ENCODE peak calls at places on chromosome 2, in six cellular contexts. One of them, this sample, is unnamed. For H3K4me1, the result is how much of the 10 kb centered on the place peaks cover.

GRCh38 chr2:24021122-24021998 is 11.5 kb downstream of the MFSD2B start:
- DNase-seq in psoas muscle: no peak
- DNase-seq in neuronal stem cell: no peak
- DNase-seq in SJSA1: no peak
- DNase-seq in body of pancreas: peak
- DNase-seq in esophagus squamous epithelium: no peak
- DNase-seq in this sample: no peak

GRCh38 chr2:31075393-31075792 is 62.8 kb downstream of the GALNT14 start:
- DNase-seq in psoas muscle: no peak
- DNase-seq in neuronal stem cell: no peak
- DNase-seq in SJSA1: no peak
- DNase-seq in body of pancreas: no peak
- DNase-seq in esophagus squamous epithelium: no peak
- DNase-seq in this sample: no peak

GRCh38 chr2:18117592-18117991 is 239.1 kb downstream of the KCNS3 start:
- DNase-seq in psoas muscle: peak
- DNase-seq in neuronal stem cell: no peak
- DNase-seq in SJSA1: peak
- DNase-seq in body of pancreas: peak
- DNase-seq in esophagus squamous epithelium: no peak
- DNase-seq in this sample: no peak

GRCh38 chr2:11320698-11321492 is 23.5 kb downstream of the ROCK2 start:
- DNase-seq in psoas muscle: no peak
- DNase-seq in neuronal stem cell: no peak
- DNase-seq in SJSA1: no peak
- DNase-seq in body of pancreas: no peak
- DNase-seq in esophagus squamous epithelium: no peak
- DNase-seq in this sample: no peak

GRCh38 chr2:239552213-239552926 is 151.6 kb upstream of the HDAC4 start:
- DNase-seq in psoas muscle: no peak
- DNase-seq in neuronal stem cell: no peak
- DNase-seq in SJSA1: no peak
- DNase-seq in body of pancreas: no peak
- DNase-seq in esophagus squamous epithelium: no peak
- DNase-seq in this sample: no peak

GRCh38 chr2:69764286-69765058 is 22.5 kb downstream of the ANXA4 start:
- DNase-seq in psoas muscle: no peak
- DNase-seq in neuronal stem cell: no peak
- DNase-seq in SJSA1: no peak
- DNase-seq in body of pancreas: peak
- DNase-seq in esophagus squamous epithelium: no peak
- DNase-seq in this sample: no peak

GRCh38 chr2:179340678-179341077 is 76.0 kb upstream of the SESTD1 start:
- DNase-seq in psoas muscle: no peak
- DNase-seq in neuronal stem cell: no peak
- DNase-seq in SJSA1: no peak
- DNase-seq in body of pancreas: no peak
- DNase-seq in esophagus squamous epithelium: no peak
- DNase-seq in this sample: no peak

GRCh38 chr2:142682528-142682927 is 194.9 kb upstream of the KYNU start:
- DNase-seq in psoas muscle: no peak
- DNase-seq in neuronal stem cell: no peak
- DNase-seq in SJSA1: no peak
- DNase-seq in body of pancreas: no peak
- DNase-seq in esophagus squamous epithelium: no peak
- DNase-seq in this sample: no peak

GRCh38 chr2:216799873-216800421 is 59.9 kb downstream of the TNP1 start:
- DNase-seq in psoas muscle: peak
- DNase-seq in neuronal stem cell: no peak
- DNase-seq in SJSA1: no peak
- DNase-seq in body of pancreas: no peak
- DNase-seq in esophagus squamous epithelium: no peak
- DNase-seq in this sample: no peak

GRCh38 chr2:157835425-157835824 is 40.7 kb downstream of the ACVR1 start:
- DNase-seq in psoas muscle: no peak
- DNase-seq in neuronal stem cell: no peak
- DNase-seq in SJSA1: no peak
- DNase-seq in body of pancreas: no peak
- DNase-seq in esophagus squamous epithelium: no peak
- DNase-seq in this sample: no peak

GRCh38 chr2:182542501-182543258 is 115.8 kb upstream of the PDE1A start:
- DNase-seq in psoas muscle: no peak
- DNase-seq in neuronal stem cell: no peak
- DNase-seq in SJSA1: no peak
- DNase-seq in body of pancreas: no peak
- DNase-seq in esophagus squamous epithelium: no peak
- DNase-seq in this sample: peak

GRCh38 chr2:149221898-149222297 is 108.5 kb upstream of the LYPD6 start:
- DNase-seq in psoas muscle: no peak
- DNase-seq in neuronal stem cell: no peak
- DNase-seq in SJSA1: no peak
- DNase-seq in body of pancreas: no peak
- DNase-seq in esophagus squamous epithelium: no peak
- DNase-seq in this sample: no peak

GRCh38 chr2:165572155-165572554 is 102.7 kb downstream of the CSRNP3 start:
- DNase-seq in psoas muscle: no peak
- DNase-seq in neuronal stem cell: no peak
- DNase-seq in SJSA1: no peak
- DNase-seq in body of pancreas: peak
- DNase-seq in esophagus squamous epithelium: no peak
- DNase-seq in this sample: no peak

GRCh38 chr2:23540804-23541360 is 155.9 kb downstream of the KLHL29 start:
- DNase-seq in psoas muscle: no peak
- DNase-seq in neuronal stem cell: no peak
- DNase-seq in SJSA1: no peak
- DNase-seq in body of pancreas: no peak
- DNase-seq in esophagus squamous epithelium: no peak
- DNase-seq in this sample: no peak

GRCh38 chr2:170739048-170739447 is 23.9 kb downstream of the SP5 start:
- DNase-seq in psoas muscle: no peak
- DNase-seq in neuronal stem cell: no peak
- DNase-seq in SJSA1: peak
- DNase-seq in body of pancreas: no peak
- DNase-seq in esophagus squamous epithelium: no peak
- DNase-seq in this sample: no peak

GRCh38 chr2:43112155-43112554 is 114.3 kb downstream of the ZFP36L2 start:
- DNase-seq in psoas muscle: no peak
- DNase-seq in neuronal stem cell: no peak
- DNase-seq in SJSA1: no peak
- DNase-seq in body of pancreas: no peak
- DNase-seq in esophagus squamous epithelium: no peak
- DNase-seq in this sample: no peak

GRCh38 chr2:16047701-16048100 is 107.4 kb downstream of the MYCN start:
- DNase-seq in psoas muscle: no peak
- DNase-seq in neuronal stem cell: no peak
- DNase-seq in SJSA1: no peak
- DNase-seq in body of pancreas: no peak
- DNase-seq in esophagus squamous epithelium: no peak
- DNase-seq in this sample: no peak

GRCh38 chr2:190334479-190335224 is 8.7 kb upstream of the INPP1 start:
- DNase-seq in psoas muscle: no peak
- DNase-seq in neuronal stem cell: no peak
- DNase-seq in SJSA1: no peak
- DNase-seq in body of pancreas: peak
- DNase-seq in esophagus squamous epithelium: no peak
- DNase-seq in this sample: no peak

GRCh38 chr2:190335225-190335559 is 8.2 kb upstream of the INPP1 start:
- DNase-seq in psoas muscle: no peak
- DNase-seq in neuronal stem cell: no peak
- DNase-seq in SJSA1: no peak
- DNase-seq in body of pancreas: no peak
- DNase-seq in esophagus squamous epithelium: no peak
- DNase-seq in this sample: no peak

GRCh38 chr2:190338453-190338852 is 4.9 kb upstream of the INPP1 start:
- DNase-seq in psoas muscle: no peak
- DNase-seq in neuronal stem cell: no peak
- DNase-seq in SJSA1: no peak
- DNase-seq in body of pancreas: no peak
- DNase-seq in esophagus squamous epithelium: no peak
- DNase-seq in this sample: no peak

GRCh38 chr2:190333928-190334327 is 9.5 kb upstream of the INPP1 start:
- DNase-seq in psoas muscle: no peak
- DNase-seq in neuronal stem cell: no peak
- DNase-seq in SJSA1: no peak
- DNase-seq in body of pancreas: no peak
- DNase-seq in esophagus squamous epithelium: no peak
- DNase-seq in this sample: no peak

GRCh38 chr2:190336420-190336819 is 7.0 kb upstream of the INPP1 start:
- DNase-seq in psoas muscle: no peak
- DNase-seq in neuronal stem cell: no peak
- DNase-seq in SJSA1: no peak
- DNase-seq in body of pancreas: no peak
- DNase-seq in esophagus squamous epithelium: no peak
- DNase-seq in this sample: no peak
- H3K4me1 ChIP-seq in psoas muscle: under half
- H3K4me1 ChIP-seq in neuronal stem cell: under half
- H3K4me1 ChIP-seq in SJSA1: under half
- H3K4me1 ChIP-seq in body of pancreas: under half
- H3K4me1 ChIP-seq in esophagus squamous epithelium: under half
- H3K4me1 ChIP-seq in this sample: under half

GRCh38 chr2:194104687-194105086 is 1552.3 kb upstream of the SLC39A10 start:
- DNase-seq in psoas muscle: no peak
- DNase-seq in neuronal stem cell: no peak
- DNase-seq in SJSA1: no peak
- DNase-seq in body of pancreas: no peak
- DNase-seq in esophagus squamous epithelium: no peak
- DNase-seq in this sample: no peak

GRCh38 chr2:194100201-194100600 is 1556.8 kb upstream of the SLC39A10 start:
- DNase-seq in psoas muscle: no peak
- DNase-seq in neuronal stem cell: no peak
- DNase-seq in SJSA1: no peak
- DNase-seq in body of pancreas: no peak
- DNase-seq in esophagus squamous epithelium: no peak
- DNase-seq in this sample: no peak

GRCh38 chr2:194105358-194105757 is 1551.7 kb upstream of the SLC39A10 start:
- DNase-seq in psoas muscle: no peak
- DNase-seq in neuronal stem cell: no peak
- DNase-seq in SJSA1: no peak
- DNase-seq in body of pancreas: no peak
- DNase-seq in esophagus squamous epithelium: no peak
- DNase-seq in this sample: no peak

GRCh38 chr2:194103941-194104655 is 1552.9 kb upstream of the SLC39A10 start:
- DNase-seq in psoas muscle: no peak
- DNase-seq in neuronal stem cell: no peak
- DNase-seq in SJSA1: no peak
- DNase-seq in body of pancreas: no peak
- DNase-seq in esophagus squamous epithelium: no peak
- DNase-seq in this sample: no peak
- H3K27ac ChIP-seq in psoas muscle: no peak
- H3K27ac ChIP-seq in neuronal stem cell: no peak
- H3K27ac ChIP-seq in SJSA1: no peak
- H3K27ac ChIP-seq in body of pancreas: no peak
- H3K27ac ChIP-seq in esophagus squamous epithelium: no peak
- H3K27ac ChIP-seq in this sample: no peak

GRCh38 chr2:241269707-241270520 is 45.6 kb downstream of the HDLBP start:
- DNase-seq in psoas muscle: no peak
- DNase-seq in neuronal stem cell: no peak
- DNase-seq in SJSA1: no peak
- DNase-seq in body of pancreas: peak
- DNase-seq in esophagus squamous epithelium: no peak
- DNase-seq in this sample: peak
- H3K4me1 ChIP-seq in psoas muscle: under half
- H3K4me1 ChIP-seq in neuronal stem cell: under half
- H3K4me1 ChIP-seq in SJSA1: under half
- H3K4me1 ChIP-seq in body of pancreas: half or more
- H3K4me1 ChIP-seq in esophagus squamous epithelium: under half
- H3K4me1 ChIP-seq in this sample: under half

GRCh38 chr2:38200583-38200982 is 124.6 kb upstream of the CYP1B1 start:
- DNase-seq in psoas muscle: no peak
- DNase-seq in neuronal stem cell: no peak
- DNase-seq in SJSA1: no peak
- DNase-seq in body of pancreas: no peak
- DNase-seq in esophagus squamous epithelium: no peak
- DNase-seq in this sample: no peak
- H3K27ac ChIP-seq in psoas muscle: no peak
- H3K27ac ChIP-seq in neuronal stem cell: no peak
- H3K27ac ChIP-seq in SJSA1: no peak
- H3K27ac ChIP-seq in body of pancreas: no peak
- H3K27ac ChIP-seq in esophagus squamous epithelium: no peak
- H3K27ac ChIP-seq in this sample: no peak

GRCh38 chr2:140033638-140034037 is 1253.4 kb upstream of the NXPH2 start:
- DNase-seq in psoas muscle: no peak
- DNase-seq in neuronal stem cell: no peak
- DNase-seq in SJSA1: no peak
- DNase-seq in body of pancreas: no peak
- DNase-seq in esophagus squamous epithelium: no peak
- DNase-seq in this sample: no peak
- H3K4me1 ChIP-seq in psoas muscle: under half
- H3K4me1 ChIP-seq in neuronal stem cell: under half
- H3K4me1 ChIP-seq in SJSA1: under half
- H3K4me1 ChIP-seq in body of pancreas: under half
- H3K4me1 ChIP-seq in esophagus squamous epithelium: under half
- H3K4me1 ChIP-seq in this sample: under half

GRCh38 chr2:213420829-213421385 is 136.6 kb downstream of the SPAG16 start:
- DNase-seq in psoas muscle: no peak
- DNase-seq in neuronal stem cell: no peak
- DNase-seq in SJSA1: no peak
- DNase-seq in body of pancreas: no peak
- DNase-seq in esophagus squamous epithelium: no peak
- DNase-seq in this sample: no peak
- H3K27ac ChIP-seq in psoas muscle: no peak
- H3K27ac ChIP-seq in neuronal stem cell: no peak
- H3K27ac ChIP-seq in SJSA1: no peak
- H3K27ac ChIP-seq in body of pancreas: no peak
- H3K27ac ChIP-seq in esophagus squamous epithelium: no peak
- H3K27ac ChIP-seq in this sample: no peak

GRCh38 chr2:101817488-101817887 is 120.0 kb downstream of the MAP4K4 start:
- DNase-seq in psoas muscle: no peak
- DNase-seq in neuronal stem cell: no peak
- DNase-seq in SJSA1: no peak
- DNase-seq in body of pancreas: no peak
- DNase-seq in esophagus squamous epithelium: no peak
- DNase-seq in this sample: no peak
- H3K4me1 ChIP-seq in psoas muscle: under half
- H3K4me1 ChIP-seq in neuronal stem cell: under half
- H3K4me1 ChIP-seq in SJSA1: under half
- H3K4me1 ChIP-seq in body of pancreas: under half
- H3K4me1 ChIP-seq in esophagus squamous epithelium: under half
- H3K4me1 ChIP-seq in this sample: under half

DNA sequence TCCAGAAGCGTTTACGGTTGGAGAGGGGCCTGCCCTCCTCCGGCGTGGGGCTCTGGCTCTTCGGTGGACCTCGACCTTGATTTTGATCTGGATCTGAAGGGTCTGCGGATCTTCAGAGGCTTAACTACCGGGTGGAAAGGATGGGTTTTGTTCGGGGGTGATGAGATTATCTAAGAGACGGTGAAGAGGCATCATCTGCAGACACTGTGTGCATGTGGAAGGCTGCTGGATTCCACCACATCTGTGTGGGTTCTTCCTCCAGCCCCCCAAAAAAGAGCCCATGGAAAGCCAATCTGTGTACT is 1.0 kb downstream of the LGALSL start:
- DNase-seq in psoas muscle: no peak
- DNase-seq in neuronal stem cell: no peak
- DNase-seq in SJSA1: no peak
- DNase-seq in body of pancreas: no peak
- DNase-seq in esophagus squamous epithelium: no peak
- DNase-seq in this sample: no peak
- H3K27ac ChIP-seq in psoas muscle: peak
- H3K27ac ChIP-seq in neuronal stem cell: no peak
- H3K27ac ChIP-seq in SJSA1: no peak
- H3K27ac ChIP-seq in body of pancreas: peak
- H3K27ac ChIP-seq in esophagus squamous epithelium: peak
- H3K27ac ChIP-seq in this sample: peak

This sample was measured in right atrium auricular region.